ENCODE peak calls at places on chromosomes 3 and 15, in five cellular contexts. R is prostate gland, S is H9, Q is AG10803, W is Calu3. U is an unnamed sample.

GRCh38 chr15:92921215-92922131 is 21.3 kb downstream of the CHD2 start:
- DNase-seq in Q (peak), S (no peak), W (peak), R (no peak), U (no peak)

GRCh38 chr3:36058404-36059035 is 321.8 kb upstream of the STAC start:
- DNase-seq in R (no peak), Q (no peak), S (no peak), W (no peak), U (no peak)

GRCh38 chr15:44081223-44082013 is 113.7 kb downstream of the FRMD5 start:
- DNase-seq in S (no peak), R (no peak), W (no peak), Q (peak), U (no peak)

GRCh38 chr3:128619146-128619890 is 31.3 kb downstream of the RPN1 start:
- DNase-seq in R (no peak), W (no peak), S (no peak), Q (peak), U (no peak)

GRCh38 chr15:41847206-41847605 is 8.6 kb downstream of the PLA2G4B start:
- DNase-seq in W (no peak), Q (no peak), R (no peak), S (no peak), U (no peak)

GRCh38 chr15:42011074-42011473 is 9.8 kb downstream of the PLA2G4E start:
- DNase-seq in S (no peak), R (peak), W (no peak), Q (no peak), U (no peak)

GRCh38 chr15:71596672-71597071 is 213.7 kb upstream of the NR2E3 start:
- DNase-seq in Q (peak), R (peak), S (no peak), W (no peak), U (no peak)

GRCh38 chr15:48722764-48723661 is 77.5 kb upstream of the FBN1 start:
- DNase-seq in S (no peak), W (peak), Q (peak), R (no peak), U (no peak)

GRCh38 chr3:18987862-18988447 is 160.4 kb upstream of the KCNH8 start:
- DNase-seq in S (no peak), R (no peak), W (no peak), Q (no peak), U (no peak)

DNA sequence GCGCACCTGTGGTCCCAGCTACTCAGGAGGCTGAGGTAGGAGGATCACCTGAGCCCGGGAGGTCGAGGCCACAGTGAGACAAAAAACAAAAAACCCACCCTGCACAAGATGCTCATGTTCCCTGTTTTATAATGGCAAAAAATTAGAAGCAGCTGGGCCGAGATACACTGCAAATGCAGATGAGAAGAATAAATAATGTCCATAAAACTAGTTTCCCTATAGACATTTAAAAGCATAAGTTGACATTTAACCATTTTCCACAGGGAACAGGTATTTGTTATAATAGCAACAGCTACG is 537 bp upstream of the SCAP start:
- DNase-seq in S (no peak), Q (no peak), R (no peak), W (no peak), U (no peak)
- TF ChIP-seq CTCF in S (no peak), Q (no peak), R (no peak), W (no peak), U (no peak)

DNA sequence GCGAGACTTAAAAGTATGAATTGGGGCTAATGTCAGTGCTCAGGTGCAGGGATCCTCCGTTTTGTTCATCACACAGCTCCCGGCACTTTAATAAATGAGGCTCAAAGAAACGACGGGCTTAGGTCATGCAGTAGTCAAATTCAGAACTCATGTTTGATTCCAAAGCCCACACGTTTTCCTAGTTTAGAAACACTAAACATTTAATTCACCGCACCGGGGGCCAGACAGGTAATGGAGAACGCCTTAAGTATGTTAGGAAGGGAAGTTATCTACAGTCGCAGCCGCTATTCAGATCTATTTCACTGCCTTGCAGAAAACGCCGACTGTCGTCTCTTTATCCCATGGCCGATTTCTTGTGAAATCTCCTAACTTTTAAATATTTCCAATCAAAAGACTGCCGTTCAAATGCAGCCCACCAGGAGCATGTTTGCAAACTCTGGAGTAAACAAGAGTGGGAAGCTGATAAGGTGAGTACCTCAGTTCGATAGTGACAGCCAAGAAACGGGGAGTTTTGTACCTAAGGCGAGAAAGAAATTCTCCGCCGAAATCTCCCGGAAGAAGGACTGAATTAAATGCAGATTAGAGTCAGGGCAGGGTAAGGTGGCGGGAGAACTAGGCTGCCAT is 569 bp downstream of the HIGD2B start:
- DNase-seq in W (no peak), S (no peak), R (no peak), Q (no peak), U (no peak)
- TF ChIP-seq CTCF in W (no peak), S (peak), R (no peak), Q (peak), U (no peak)

DNA sequence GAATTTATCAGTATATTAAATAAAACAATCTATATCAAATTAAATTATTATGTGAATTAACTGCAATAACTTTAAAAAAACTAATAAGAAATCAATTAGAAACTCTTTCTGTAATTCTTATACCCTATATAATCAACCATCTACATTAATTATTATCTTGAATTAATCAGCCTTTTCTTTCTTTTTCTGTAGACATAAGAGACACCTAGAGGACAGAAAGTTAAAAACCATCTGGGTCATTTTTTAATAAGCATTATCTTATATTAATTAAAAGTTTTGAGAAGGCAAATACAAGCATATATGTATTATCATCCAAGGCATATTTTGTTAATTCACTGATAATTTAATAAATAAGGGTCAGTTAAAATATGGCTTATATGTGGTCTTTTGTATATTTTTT is 24.2 kb upstream of the SLC25A26 start:
- DNase-seq in S (no peak), Q (no peak), W (no peak), R (no peak), U (no peak)
- TF ChIP-seq CTCF in S (peak), Q (peak), W (no peak), R (no peak), U (peak)

DNA sequence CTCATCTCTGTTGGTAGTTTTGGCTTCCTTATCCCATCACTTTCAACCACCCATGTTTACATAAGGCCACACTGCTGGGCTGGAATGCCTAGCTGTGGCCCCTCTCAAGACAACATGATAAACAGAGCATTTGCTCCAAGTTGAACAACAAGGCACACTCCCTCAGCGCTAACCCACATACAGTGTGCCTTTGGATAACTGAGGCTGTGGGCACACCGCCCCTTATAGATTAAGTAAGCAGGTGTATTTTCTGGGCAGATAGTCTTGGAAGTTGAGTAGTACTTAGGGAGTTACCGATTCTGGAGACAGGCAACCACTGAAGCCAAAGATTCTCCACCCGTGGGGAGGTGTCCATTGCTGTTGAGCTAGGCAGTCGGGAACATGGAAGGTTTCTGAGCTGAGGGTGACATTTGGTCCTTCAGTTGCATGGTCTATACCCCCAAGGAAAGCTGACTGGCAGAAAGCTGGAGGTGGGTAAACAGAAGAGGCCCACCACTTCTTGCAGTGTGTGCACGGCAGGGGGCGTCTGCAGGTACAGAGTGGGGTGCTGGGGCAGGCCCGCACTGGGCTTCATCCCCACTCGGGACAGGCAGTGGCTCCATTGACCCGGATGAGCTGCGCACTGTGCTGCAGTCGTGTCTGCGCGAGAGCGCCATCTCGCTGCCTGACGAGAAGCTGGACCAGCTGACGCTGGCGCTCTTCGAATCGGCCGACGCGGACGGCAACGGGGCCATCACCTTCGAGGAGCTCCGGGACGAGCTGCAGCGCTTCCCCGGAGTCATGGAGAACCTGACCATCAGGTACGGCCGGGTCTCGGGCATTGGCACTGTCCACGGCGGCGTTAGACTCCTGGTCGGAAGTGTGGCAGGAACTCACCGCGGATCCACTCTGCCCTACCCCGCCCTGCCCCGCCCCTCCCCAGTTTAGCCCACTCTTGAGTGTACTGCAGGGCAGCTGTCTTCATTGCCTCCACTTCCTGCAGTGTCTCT is 16.8 kb downstream of the NOX5 start:
- DNase-seq in W (peak), R (peak), Q (peak), S (peak), U (peak)
- TF ChIP-seq CTCF in W (peak), R (no peak), Q (peak), S (peak), U (peak)

DNA sequence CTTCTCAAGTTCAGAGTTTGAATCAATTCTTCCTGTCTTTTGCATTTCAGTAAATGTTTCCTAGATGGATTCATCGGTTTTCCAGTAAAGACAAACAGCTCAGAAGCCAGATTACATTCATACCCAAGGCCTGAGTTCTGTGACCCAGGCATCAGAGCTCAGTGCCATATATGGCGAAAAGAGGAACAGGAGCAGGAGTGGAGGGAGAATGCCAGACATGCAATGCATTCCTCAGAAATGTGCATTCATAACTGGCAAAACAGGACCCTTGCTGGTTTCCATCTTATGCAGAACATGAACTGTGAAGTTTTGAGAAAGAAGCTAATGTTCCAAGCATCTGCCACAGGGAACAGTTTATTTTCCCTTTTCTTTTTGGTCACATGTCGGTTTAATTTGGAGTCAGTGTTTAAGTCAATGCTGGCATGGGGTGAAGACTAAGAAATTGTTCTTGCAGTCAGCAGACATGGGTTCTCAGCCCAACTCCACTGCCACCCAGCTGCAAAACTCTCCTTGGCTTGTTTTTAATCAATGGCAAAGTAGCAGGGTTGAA is 116.5 kb downstream of the LPP start:
- DNase-seq in R (no peak), W (peak), Q (peak), S (no peak), U (no peak)
- TF ChIP-seq CTCF in R (no peak), W (no peak), Q (no peak), S (no peak), U (no peak)

GRCh38 chr15:73936181-73936580 is 9.9 kb downstream of the LOXL1 start:
- DNase-seq in S (no peak), W (no peak), R (no peak), Q (peak), U (no peak)
- TF ChIP-seq CTCF in S (peak), W (no peak), R (no peak), Q (peak), U (no peak)

DNA sequence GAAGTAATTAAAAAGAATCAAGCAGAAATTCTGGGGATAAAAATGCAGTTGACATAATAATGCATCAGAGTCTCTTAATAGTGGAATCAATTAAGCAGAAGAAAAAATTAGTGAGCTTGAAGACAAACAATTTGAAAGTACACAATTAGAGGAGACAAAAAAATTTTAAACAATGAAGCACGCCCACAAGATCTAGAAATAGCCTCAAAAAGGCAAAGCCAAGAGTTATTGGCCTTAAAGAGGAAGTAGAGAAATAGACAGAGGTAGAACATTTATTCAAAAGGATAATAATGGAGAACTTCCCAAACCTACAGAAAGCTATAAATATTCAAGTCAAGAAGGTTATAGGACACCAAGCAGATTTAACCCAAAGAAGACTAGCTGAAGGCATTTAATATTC is 113.3 kb downstream of the TBC1D2B start:
- DNase-seq in Q (no peak), R (no peak), W (no peak), S (no peak), U (no peak)
- TF ChIP-seq CTCF in Q (no peak), R (no peak), W (no peak), S (no peak), U (no peak)

GRCh38 chr15:45134046-45134445 is 4.3 kb downstream of the DUOX1 start:
- DNase-seq in W (no peak), R (no peak), S (no peak), Q (no peak), U (no peak)

GRCh38 chr15:45136378-45136764 is 6.6 kb downstream of the DUOX1 start:
- DNase-seq in Q (no peak), R (no peak), S (peak), W (no peak), U (no peak)

GRCh38 chr15:45133561-45133920 is 3.7 kb downstream of the DUOX1 start:
- DNase-seq in R (no peak), W (no peak), Q (no peak), S (no peak), U (no peak)

GRCh38 chr15:45132844-45133560 is 3.2 kb downstream of the DUOX1 start:
- DNase-seq in S (no peak), R (no peak), Q (no peak), W (no peak), U (no peak)

GRCh38 chr15:45134682-45135604 is 5.1 kb downstream of the DUOX1 start:
- DNase-seq in S (peak), R (no peak), W (peak), Q (no peak), U (no peak)
- TF ChIP-seq CTCF in S (peak), R (no peak), W (no peak), Q (no peak), U (no peak)

GRCh38 chr3:124442463-124442862 is 287.8 kb upstream of the UMPS start:
- DNase-seq in Q (no peak), R (no peak), S (no peak), W (no peak), U (no peak)
- TF ChIP-seq CTCF in Q (no peak), R (no peak), S (no peak), W (no peak), U (no peak)

DNA sequence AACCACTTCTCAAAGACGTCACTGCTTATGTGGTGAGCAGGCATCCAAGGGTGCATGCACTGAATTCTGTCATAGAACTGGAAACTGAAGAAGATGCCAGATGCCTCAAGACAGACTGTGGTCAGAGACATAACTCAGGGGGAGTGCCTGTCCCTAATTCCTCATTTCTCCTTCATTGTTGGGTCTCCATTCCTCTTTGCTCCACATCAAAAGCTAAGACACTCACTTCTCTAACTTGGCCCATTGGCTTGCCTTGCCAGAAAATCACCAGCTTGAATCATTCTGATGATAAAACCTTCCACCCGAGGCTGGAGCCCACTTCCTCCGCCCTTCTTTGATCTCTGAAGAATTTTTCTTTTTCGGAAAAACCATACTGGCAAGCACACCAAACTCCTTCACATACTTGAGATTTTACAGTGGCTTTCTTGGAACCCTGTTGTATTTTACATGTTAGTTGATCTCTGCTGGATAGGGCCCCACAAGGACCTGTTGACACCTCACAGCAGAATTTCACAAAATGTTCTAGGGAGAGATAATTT is 69.9 kb downstream of the COL8A1 start:
- DNase-seq in R (no peak), S (no peak), Q (peak), W (no peak), U (no peak)
- TF ChIP-seq CTCF in R (no peak), S (no peak), Q (no peak), W (no peak), U (no peak)